ENCODE peak calls at places on chromosomes 3 and 15, in eight cellular contexts. O, K, E, C, H, D, V and N are unnamed samples.

GRCh38 chr3:24340966-24341365 is 153.7 kb downstream of the THRB start:
- DNase-seq in K (no peak), E (no peak), H (no peak), V (no peak), D (no peak), O (no peak), C (no peak), N (no peak)

GRCh38 chr3:48989126-48989795 is 780 bp upstream of the P4HTM start:
- DNase-seq in C (no peak), O (no peak), K (no peak), V (peak), D (no peak), H (no peak), E (no peak), N (no peak)

GRCh38 chr3:41304603-41305002 is 105.3 kb downstream of the CTNNB1 start:
- DNase-seq in H (no peak), V (no peak), C (no peak), D (no peak), K (peak), E (peak), O (no peak), N (peak)

GRCh38 chr15:55267401-55268053 is 22.1 kb downstream of the RAB27A start:
- DNase-seq in H (peak), C (no peak), V (peak), O (no peak), K (no peak), D (no peak), E (no peak), N (peak)

GRCh38 chr15:74468341-74469032 is 7.5 kb upstream of the UBL7 start:
- DNase-seq in D (no peak), H (no peak), O (no peak), V (no peak), K (no peak), C (no peak), E (no peak), N (no peak)

GRCh38 chr3:127911421-127911931 is 3.6 kb upstream of the KBTBD12 start:
- DNase-seq in H (no peak), E (no peak), C (no peak), D (no peak), K (no peak), V (no peak), O (no peak), N (no peak)

GRCh38 chr3:63862804-63863149 is 828 bp downstream of the THOC7 start:
- DNase-seq in C (no peak), K (no peak), V (no peak), E (no peak), O (no peak), D (no peak), H (no peak), N (no peak)

GRCh38 chr15:52019394-52020252 is 604 bp downstream of the MAPK6 start:
- DNase-seq in D (peak), K (peak), O (peak), C (peak), V (peak), H (peak), E (peak), N (peak)

GRCh38 chr15:70701891-70702568 is 61.3 kb downstream of the UACA start:
- DNase-seq in V (peak), C (no peak), K (peak), D (peak), E (no peak), O (no peak), H (no peak), N (peak)